ENCODE peak calls at places on chromosomes 12 and 14, in eight cellular contexts. I is cardiac fibroblast; U is NCI-H524; L is activated naive CD4-positive, alpha-beta T cell; F is aorta; T is NCI-H2081; R is stimulated activated CD8-positive, alpha-beta memory T cell treated with anti-CD3 and anti-CD28 coated beads, Interleukin-15, amount 100 ng/mL, for 1 hour; E is stomach. M is an unnamed sample.

GRCh38 chr14:74207943-74208342 is 31.3 kb upstream of the VSX2 start:
- DNase-seq in E (no peak), F (no peak), R (no peak), T (no peak), L (no peak), I (no peak), U (peak), M (peak)

GRCh38 chr14:80087411-80087810 is 123.9 kb downstream of the DIO2 start:
- DNase-seq in T (no peak), F (no peak), L (no peak), R (no peak), U (no peak), I (no peak), E (no peak), M (no peak)

GRCh38 chr12:132152411-132152821 is 8.2 kb downstream of the NOC4L start:
- DNase-seq in E (no peak), R (no peak), T (no peak), U (no peak), I (no peak), L (no peak), F (peak), M (no peak)

GRCh38 chr12:48789858-48790326 is 1.0 kb upstream of the ADCY6 start:
- DNase-seq in F (no peak), L (no peak), E (no peak), I (no peak), T (no peak), U (no peak), R (no peak), M (no peak)

GRCh38 chr12:113923251-113923650 is 42.9 kb downstream of the RBM19 start:
- DNase-seq in L (no peak), T (no peak), R (no peak), I (no peak), F (no peak), E (no peak), U (no peak), M (no peak)

GRCh38 chr12:130816055-130816454 is 23.0 kb downstream of the STX2 start:
- DNase-seq in R (no peak), I (no peak), T (no peak), L (no peak), F (no peak), U (no peak), E (no peak), M (no peak)

GRCh38 chr12:114335607-114336006 is 70.3 kb downstream of the TBX5 start:
- DNase-seq in T (no peak), R (no peak), F (no peak), L (no peak), U (no peak), I (no peak), E (no peak), M (no peak)

GRCh38 chr14:104724407-104724980 is 465 bp downstream of the ADSS1 start:
- DNase-seq in I (no peak), E (peak), U (peak), R (no peak), F (peak), T (no peak), L (no peak), M (no peak)

GRCh38 chr12:121958521-121959240 is 40.3 kb downstream of the CFAP251 start:
- DNase-seq in I (no peak), R (no peak), F (no peak), E (no peak), U (no peak), T (no peak), L (no peak), M (peak)

GRCh38 chr12:71439613-71440392 is at the start of gene LGR5:
- DNase-seq in T (peak), F (peak), L (no peak), U (peak), E (no peak), I (peak), R (no peak), M (no peak)

GRCh38 chr12:121581681-121582439 is 1.0 kb upstream of the KDM2B start:
- DNase-seq in E (peak), I (peak), T (no peak), R (no peak), U (peak), L (no peak), F (peak), M (peak)

GRCh38 chr12:14964401-14964800 is 3.0 kb upstream of the ARHGDIB start:
- DNase-seq in L (no peak), T (no peak), U (no peak), R (no peak), F (no peak), I (no peak), E (no peak), M (no peak)

GRCh38 chr12:123905319-123905925 is 67.2 kb downstream of the CCDC92 start:
- DNase-seq in R (peak), T (peak), L (peak), F (peak), E (peak), U (peak), I (peak), M (peak)

GRCh38 chr14:31204593-31205534 is 2.7 kb downstream of the HECTD1 start:
- DNase-seq in T (no peak), L (no peak), U (no peak), F (no peak), I (no peak), R (no peak), E (no peak), M (no peak)

GRCh38 chr12:106954462-106955376 is 988 bp upstream of the TMEM263 start:
- DNase-seq in I (no peak), F (peak), L (no peak), T (no peak), U (peak), R (peak), E (no peak), M (peak)

GRCh38 chr12:68028647-68029046 is 39.4 kb downstream of the IFNG-AS1 start:
- DNase-seq in F (no peak), L (no peak), T (no peak), I (no peak), E (no peak), U (no peak), R (no peak), M (no peak)

GRCh38 chr14:54864526-54864925 is 38.1 kb downstream of the GCH1 start:
- DNase-seq in F (no peak), I (peak), U (no peak), E (no peak), L (no peak), T (no peak), R (no peak), M (no peak)

GRCh38 chr14:56005580-56006053 is 112.6 kb upstream of the PELI2 start:
- DNase-seq in L (no peak), U (no peak), I (no peak), F (no peak), T (no peak), E (no peak), R (no peak), M (peak)